ENCODE peak calls at places on chromosomes 7 and 10, in four cellular contexts. Q is K562, F is HEK293T, C is GM12878. V is an unnamed sample.

GRCh38 chr7:47418910-47419309 is 163.0 kb downstream of the TNS3 start:
- DNase-seq in Q (no peak), F (no peak), C (no peak), V (no peak)

GRCh38 chr10:24951201-24952145 is 933 bp downstream of the PRTFDC1 start:
- DNase-seq in Q (peak; percentile 25), F (peak; percentile 20), C (no peak), V (no peak)

GRCh38 chr7:21365866-21366624 is 61.8 kb upstream of the SP4 start:
- DNase-seq in Q (no peak), F (no peak), C (no peak), V (peak; percentile 77)

GRCh38 chr7:102982235-102982634 is 69.4 kb downstream of the LRRC17 start:
- DNase-seq in Q (no peak), F (no peak), C (no peak), V (no peak)

GRCh38 chr10:123995461-123996131 is 97.8 kb downstream of the CHST15 start:
- DNase-seq in Q (no peak), F (peak; percentile 61), C (no peak), V (peak; percentile 49)

GRCh38 chr7:69710773-69711445 is 112.6 kb downstream of the AUTS2 start:
- DNase-seq in Q (no peak), F (no peak), C (no peak), V (no peak)

GRCh38 chr10:132517951-132518521 is 19.6 kb upstream of the INPP5A start:
- DNase-seq in Q (peak; percentile 27), F (no peak), C (no peak), V (peak; percentile 60)

GRCh38 chr7:158740013-158740656 is 35.5 kb upstream of the NCAPG2 start:
- DNase-seq in Q (no peak), F (no peak), C (no peak), V (no peak)

GRCh38 chr7:152869041-152869676 is 109.6 kb downstream of the ACTR3B start:
- DNase-seq in Q (no peak), F (no peak), C (no peak), V (no peak)

GRCh38 chr7:119703895-119704294 is 569.1 kb upstream of the KCND2 start:
- DNase-seq in Q (no peak), F (no peak), C (no peak), V (no peak)

GRCh38 chr10:95788830-95789229 is 32.9 kb downstream of the ENTPD1 start:
- DNase-seq in Q (no peak), F (no peak), C (no peak), V (no peak)

GRCh38 chr7:37410305-37411209 is 38.1 kb downstream of the ELMO1 start:
- DNase-seq in Q (no peak), F (no peak), C (no peak), V (no peak)

GRCh38 chr7:25031007-25031406 is 51.0 kb upstream of the OSBPL3 start:
- DNase-seq in Q (no peak), F (no peak), C (peak; percentile 61), V (no peak)

GRCh38 chr7:122136639-122137253 is 7.3 kb downstream of the AASS start:
- DNase-seq in Q (no peak), F (no peak), C (no peak), V (no peak)

GRCh38 chr10:95324436-95325268 is 33.8 kb upstream of the PDLIM1 start:
- DNase-seq in Q (peak; percentile 23), F (no peak), C (no peak), V (no peak)

GRCh38 chr10:107497024-107497423 is 332.5 kb upstream of the SORCS1 start:
- DNase-seq in Q (no peak), F (no peak), C (no peak), V (no peak)

GRCh38 chr7:115297651-115298050 is 375.8 kb downstream of the MDFIC start:
- DNase-seq in Q (no peak), F (peak; percentile 5), C (no peak), V (no peak)

GRCh38 chr10:52997007-52997406 is 224.4 kb upstream of the MBL2 start:
- DNase-seq in Q (no peak), F (no peak), C (no peak), V (no peak)

GRCh38 chr7:39271386-39271785 is 293.7 kb downstream of the POU6F2 start:
- DNase-seq in Q (no peak), F (peak; percentile 38), C (no peak), V (no peak)

GRCh38 chr10:13087986-13088618 is 11.9 kb upstream of the OPTN start:
- DNase-seq in Q (no peak), F (no peak), C (no peak), V (no peak)

GRCh38 chr7:155609185-155609584 is 35.3 kb upstream of the RBM33 start:
- DNase-seq in Q (no peak), F (no peak), C (no peak), V (no peak)

GRCh38 chr10:22334414-22335203 is 10.7 kb upstream of the SPAG6 start:
- DNase-seq in Q (no peak), F (no peak), C (no peak), V (no peak)

GRCh38 chr7:27994639-27995038 is 186.0 kb downstream of the JAZF1 start:
- DNase-seq in Q (no peak), F (peak; percentile 38), C (no peak), V (no peak)

GRCh38 chr7:600149-600814 is 80.6 kb upstream of the PDGFA start:
- DNase-seq in Q (no peak), F (no peak), C (no peak), V (no peak)

GRCh38 chr10:4270116-4270515 is 485.1 kb upstream of the KLF6 start:
- DNase-seq in Q (no peak), F (no peak), C (no peak), V (no peak)

GRCh38 chr10:8054498-8055407 is at the start of gene GATA3:
- DNase-seq in Q (peak; percentile 31), F (no peak), C (no peak), V (no peak)

GRCh38 chr7:99473315-99473596 is 566 bp downstream of the ZNF789 start:
- DNase-seq in Q (no peak), F (peak; percentile 46), C (peak; percentile 33), V (peak; percentile 76)

GRCh38 chr7:50544992-50545391 is 20.2 kb downstream of the DDC start:
- DNase-seq in Q (no peak), F (no peak), C (no peak), V (peak; percentile 50)

DNA sequence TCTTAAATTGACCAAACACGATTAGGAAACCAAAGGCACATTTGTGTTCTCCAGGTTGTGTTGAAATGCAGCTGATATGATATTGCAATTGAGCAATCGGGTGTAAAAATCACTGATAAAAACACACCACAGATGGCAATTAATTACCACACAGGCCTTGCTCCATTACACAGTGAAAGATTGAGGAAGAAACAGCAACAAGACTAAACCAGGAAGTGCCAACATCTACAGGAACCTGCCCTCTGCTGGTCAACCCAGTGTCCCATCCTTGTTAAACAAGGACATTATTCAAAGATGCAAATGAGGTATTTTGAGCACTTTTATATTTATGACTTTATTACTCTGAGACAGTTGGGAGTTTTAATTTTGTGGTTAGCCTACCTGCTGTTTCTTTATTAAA is 765.6 kb upstream of the GHITM start:
- DNase-seq in Q (no peak), F (peak; percentile 7), C (no peak), V (no peak)
- TF ChIP-seq TARDBP in Q (no peak), F (no peak), C (no peak), V (no peak)

GRCh38 chr10:97796651-97797050 is 24.9 kb upstream of the SFRP5 start:
- DNase-seq in Q (no peak), F (no peak), C (no peak), V (no peak)
- TF ChIP-seq TARDBP in Q (no peak), F (no peak), C (no peak), V (no peak)

GRCh38 chr7:71430246-71430645 is 298.3 kb downstream of the GALNT17 start:
- DNase-seq in Q (no peak), F (no peak), C (no peak), V (no peak)

GRCh38 chr7:71419546-71420337 is 287.8 kb downstream of the GALNT17 start:
- DNase-seq in Q (no peak), F (no peak), C (no peak), V (no peak)

GRCh38 chr7:71429116-71429515 is 297.2 kb downstream of the GALNT17 start:
- DNase-seq in Q (no peak), F (no peak), C (no peak), V (no peak)

GRCh38 chr7:71422104-71422503 is 290.2 kb downstream of the GALNT17 start:
- DNase-seq in Q (no peak), F (no peak), C (no peak), V (no peak)

DNA sequence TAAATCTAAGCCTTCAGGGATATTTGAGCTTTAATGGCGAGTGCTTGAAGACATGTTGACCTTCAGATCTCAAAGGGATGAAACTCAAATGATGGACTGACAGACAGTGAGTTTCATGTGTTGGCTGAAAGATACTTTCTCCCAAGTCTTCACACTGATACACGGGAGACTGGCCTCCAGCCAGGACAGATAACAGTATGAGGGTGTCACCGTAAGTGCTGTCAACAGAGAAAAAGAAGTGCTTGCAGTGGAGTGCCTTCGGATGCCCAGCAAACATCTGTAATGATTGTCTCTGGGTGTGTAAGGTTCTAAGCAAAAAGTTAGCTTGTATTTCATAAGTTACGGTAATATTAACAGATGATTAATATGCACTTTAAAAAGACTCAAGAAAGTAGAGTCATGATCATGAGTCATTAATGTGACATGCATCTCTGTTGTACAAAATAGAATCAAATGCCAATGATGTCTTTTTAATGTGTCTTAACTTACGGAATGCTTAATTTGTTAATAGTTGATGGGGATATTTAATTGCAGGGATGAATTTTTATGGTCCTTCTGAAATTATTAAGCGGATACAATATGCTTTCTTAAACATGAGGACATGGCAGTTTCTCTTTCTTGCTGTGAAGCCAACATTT is 292.3 kb downstream of the GALNT17 start:
- DNase-seq in Q (no peak), F (no peak), C (no peak), V (no peak)
- TF ChIP-seq TARDBP in Q (no peak), F (no peak), C (no peak), V (no peak)

GRCh38 chr7:107128748-107129147 is 40.1 kb upstream of the HBP1 start:
- DNase-seq in Q (no peak), F (no peak), C (no peak), V (no peak)
- TF ChIP-seq TARDBP in Q (no peak), F (no peak), C (no peak), V (no peak)

GRCh38 chr7:137592232-137592896 is 248.8 kb upstream of the PTN start:
- DNase-seq in Q (peak; percentile 48), F (peak; percentile 79), C (no peak), V (peak; percentile 46)
- TF ChIP-seq TARDBP in Q (no peak), F (no peak), C (no peak), V (no peak)

DNA sequence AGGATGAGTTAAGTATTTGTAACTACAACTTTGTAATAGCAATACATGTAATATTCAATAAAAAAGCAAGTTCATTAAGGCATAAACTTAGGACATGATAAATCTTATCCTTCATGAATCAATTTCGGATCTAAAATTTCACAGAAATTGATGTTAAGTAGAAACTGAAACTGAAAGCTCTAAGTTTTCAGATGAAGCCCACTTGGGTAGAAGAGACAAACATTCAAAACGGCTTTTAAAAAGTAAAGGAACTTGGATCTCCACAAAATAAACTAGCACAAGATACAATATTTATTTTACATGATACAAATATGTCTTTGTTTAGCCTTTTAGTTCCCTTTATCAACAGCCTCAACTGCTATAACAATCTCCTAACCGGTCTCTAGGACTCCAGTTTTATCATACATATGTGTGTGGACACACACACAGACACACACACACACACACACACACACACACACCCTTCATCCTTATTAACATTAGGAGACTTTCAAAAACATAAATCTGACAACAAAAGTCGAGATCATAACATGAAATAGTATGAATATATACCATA is 83.7 kb downstream of the USP6NL start:
- DNase-seq in Q (no peak), F (no peak), C (no peak), V (no peak)
- TF ChIP-seq TARDBP in Q (no peak), F (no peak), C (no peak), V (no peak)